ENCODE peak calls at places on chromosomes 12 and 14, in nine cellular contexts. One of them, this sample, is unnamed. For H3K27me3, the result is how much of the 10 kb centered on the place peaks cover.

GRCh38 chr14:101024686-101025085 is 121.2 kb upstream of the RTL1 start:
- DNase-seq in GM23338: no peak
- DNase-seq in dorsolateral prefrontal cortex: no peak
- DNase-seq in endothelial cell of umbilical vein: no peak
- DNase-seq in psoas muscle: no peak
- DNase-seq in RWPE2: peak
- DNase-seq in left lung: peak
- DNase-seq in foreskin keratinocyte: no peak
- DNase-seq in thoracic aorta: no peak
- DNase-seq in this sample: peak

GRCh38 chr12:13090054-13090453 is 13.4 kb downstream of the GSG1 start:
- DNase-seq in GM23338: no peak
- DNase-seq in dorsolateral prefrontal cortex: no peak
- DNase-seq in endothelial cell of umbilical vein: no peak
- DNase-seq in psoas muscle: no peak
- DNase-seq in RWPE2: no peak
- DNase-seq in left lung: no peak
- DNase-seq in foreskin keratinocyte: no peak
- DNase-seq in thoracic aorta: no peak
- DNase-seq in this sample: no peak

GRCh38 chr12:29717540-29718100 is 66.1 kb downstream of the TMTC1 start:
- DNase-seq in GM23338: no peak
- DNase-seq in dorsolateral prefrontal cortex: no peak
- DNase-seq in endothelial cell of umbilical vein: no peak
- DNase-seq in psoas muscle: no peak
- DNase-seq in RWPE2: no peak
- DNase-seq in left lung: no peak
- DNase-seq in foreskin keratinocyte: no peak
- DNase-seq in thoracic aorta: no peak
- DNase-seq in this sample: no peak

GRCh38 chr14:80607430-80608200 is 333.9 kb downstream of the CEP128 start:
- DNase-seq in GM23338: no peak
- DNase-seq in dorsolateral prefrontal cortex: no peak
- DNase-seq in endothelial cell of umbilical vein: no peak
- DNase-seq in psoas muscle: no peak
- DNase-seq in RWPE2: no peak
- DNase-seq in left lung: no peak
- DNase-seq in foreskin keratinocyte: no peak
- DNase-seq in thoracic aorta: no peak
- DNase-seq in this sample: no peak

GRCh38 chr12:129753596-129753995 is 150.2 kb downstream of the TMEM132D start:
- DNase-seq in GM23338: no peak
- DNase-seq in dorsolateral prefrontal cortex: no peak
- DNase-seq in endothelial cell of umbilical vein: no peak
- DNase-seq in psoas muscle: no peak
- DNase-seq in RWPE2: no peak
- DNase-seq in left lung: no peak
- DNase-seq in foreskin keratinocyte: no peak
- DNase-seq in thoracic aorta: no peak
- DNase-seq in this sample: no peak

GRCh38 chr12:20865873-20866272 is 55.4 kb downstream of the SLCO1B3 start:
- DNase-seq in GM23338: no peak
- DNase-seq in dorsolateral prefrontal cortex: no peak
- DNase-seq in endothelial cell of umbilical vein: peak
- DNase-seq in psoas muscle: no peak
- DNase-seq in RWPE2: no peak
- DNase-seq in left lung: no peak
- DNase-seq in foreskin keratinocyte: no peak
- DNase-seq in thoracic aorta: no peak
- DNase-seq in this sample: no peak

GRCh38 chr14:75236897-75237296 is 41.7 kb upstream of the FOS start:
- DNase-seq in GM23338: no peak
- DNase-seq in dorsolateral prefrontal cortex: peak
- DNase-seq in endothelial cell of umbilical vein: no peak
- DNase-seq in psoas muscle: no peak
- DNase-seq in RWPE2: no peak
- DNase-seq in left lung: no peak
- DNase-seq in foreskin keratinocyte: no peak
- DNase-seq in thoracic aorta: no peak
- DNase-seq in this sample: no peak

GRCh38 chr12:111202237-111202592 is 166.7 kb downstream of the PHETA1 start:
- DNase-seq in GM23338: no peak
- DNase-seq in dorsolateral prefrontal cortex: no peak
- DNase-seq in endothelial cell of umbilical vein: no peak
- DNase-seq in psoas muscle: no peak
- DNase-seq in RWPE2: no peak
- DNase-seq in left lung: no peak
- DNase-seq in foreskin keratinocyte: no peak
- DNase-seq in thoracic aorta: no peak
- DNase-seq in this sample: no peak

GRCh38 chr14:70663707-70664179 is 22.0 kb downstream of the TTC9 start:
- DNase-seq in GM23338: no peak
- DNase-seq in dorsolateral prefrontal cortex: no peak
- DNase-seq in endothelial cell of umbilical vein: no peak
- DNase-seq in psoas muscle: no peak
- DNase-seq in RWPE2: no peak
- DNase-seq in left lung: no peak
- DNase-seq in foreskin keratinocyte: no peak
- DNase-seq in thoracic aorta: no peak
- DNase-seq in this sample: no peak

GRCh38 chr14:104897286-104898194 is 27.1 kb upstream of the PLD4 start:
- DNase-seq in GM23338: no peak
- DNase-seq in dorsolateral prefrontal cortex: no peak
- DNase-seq in endothelial cell of umbilical vein: no peak
- DNase-seq in psoas muscle: peak
- DNase-seq in RWPE2: peak
- DNase-seq in left lung: peak
- DNase-seq in foreskin keratinocyte: no peak
- DNase-seq in thoracic aorta: no peak
- DNase-seq in this sample: peak

GRCh38 chr12:64610660-64611429 is 550 bp downstream of the RASSF3 start:
- DNase-seq in GM23338: peak
- DNase-seq in dorsolateral prefrontal cortex: peak
- DNase-seq in endothelial cell of umbilical vein: peak
- DNase-seq in psoas muscle: peak
- DNase-seq in RWPE2: peak
- DNase-seq in left lung: peak
- DNase-seq in foreskin keratinocyte: no peak
- DNase-seq in thoracic aorta: no peak
- DNase-seq in this sample: peak

GRCh38 chr12:50082644-50083043 is 2.5 kb upstream of the SMARCD1 start:
- DNase-seq in GM23338: no peak
- DNase-seq in dorsolateral prefrontal cortex: no peak
- DNase-seq in endothelial cell of umbilical vein: no peak
- DNase-seq in psoas muscle: no peak
- DNase-seq in RWPE2: no peak
- DNase-seq in left lung: no peak
- DNase-seq in foreskin keratinocyte: no peak
- DNase-seq in thoracic aorta: no peak
- DNase-seq in this sample: no peak

GRCh38 chr12:1171657-1172056 is 180.6 kb downstream of the ERC1 start:
- DNase-seq in GM23338: no peak
- DNase-seq in dorsolateral prefrontal cortex: peak
- DNase-seq in endothelial cell of umbilical vein: peak
- DNase-seq in psoas muscle: no peak
- DNase-seq in RWPE2: no peak
- DNase-seq in left lung: no peak
- DNase-seq in foreskin keratinocyte: no peak
- DNase-seq in thoracic aorta: no peak
- DNase-seq in this sample: no peak

GRCh38 chr12:23887055-23887835 is 62.2 kb downstream of the SOX5 start:
- DNase-seq in GM23338: no peak
- DNase-seq in dorsolateral prefrontal cortex: no peak
- DNase-seq in endothelial cell of umbilical vein: peak
- DNase-seq in psoas muscle: no peak
- DNase-seq in RWPE2: no peak
- DNase-seq in left lung: no peak
- DNase-seq in foreskin keratinocyte: no peak
- DNase-seq in thoracic aorta: no peak
- DNase-seq in this sample: no peak

DNA sequence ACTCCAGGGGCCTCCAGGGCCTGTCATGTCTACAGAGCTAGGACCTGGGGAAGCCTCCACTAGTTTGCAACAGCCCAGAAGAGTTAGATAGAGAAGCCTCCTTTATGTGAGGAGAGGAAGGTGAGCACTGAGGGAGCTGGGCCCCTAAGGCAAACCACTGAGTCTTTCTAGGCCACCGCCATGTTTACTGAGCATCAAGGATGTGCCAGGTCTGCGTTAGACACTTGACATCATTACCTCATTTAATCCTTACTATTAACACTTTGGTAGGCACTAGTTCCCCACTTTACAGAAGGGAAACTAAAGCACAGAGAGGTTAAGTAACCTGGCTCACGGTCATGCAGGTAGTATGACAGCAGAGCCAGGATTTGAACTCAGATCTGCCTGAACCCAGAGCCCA is 12.9 kb downstream of the CTDSP2 start:
- DNase-seq in GM23338: no peak
- DNase-seq in dorsolateral prefrontal cortex: no peak
- DNase-seq in endothelial cell of umbilical vein: no peak
- DNase-seq in psoas muscle: no peak
- DNase-seq in RWPE2: no peak
- DNase-seq in left lung: no peak
- DNase-seq in foreskin keratinocyte: no peak
- DNase-seq in thoracic aorta: no peak
- DNase-seq in this sample: no peak
- H3K27ac ChIP-seq in GM23338: peak
- H3K27ac ChIP-seq in dorsolateral prefrontal cortex: peak
- H3K27ac ChIP-seq in endothelial cell of umbilical vein: no peak
- H3K27ac ChIP-seq in psoas muscle: peak
- H3K27ac ChIP-seq in RWPE2: no peak
- H3K27ac ChIP-seq in left lung: peak
- H3K27ac ChIP-seq in foreskin keratinocyte: no peak
- H3K27ac ChIP-seq in thoracic aorta: peak
- H3K27ac ChIP-seq in this sample: peak

DNA sequence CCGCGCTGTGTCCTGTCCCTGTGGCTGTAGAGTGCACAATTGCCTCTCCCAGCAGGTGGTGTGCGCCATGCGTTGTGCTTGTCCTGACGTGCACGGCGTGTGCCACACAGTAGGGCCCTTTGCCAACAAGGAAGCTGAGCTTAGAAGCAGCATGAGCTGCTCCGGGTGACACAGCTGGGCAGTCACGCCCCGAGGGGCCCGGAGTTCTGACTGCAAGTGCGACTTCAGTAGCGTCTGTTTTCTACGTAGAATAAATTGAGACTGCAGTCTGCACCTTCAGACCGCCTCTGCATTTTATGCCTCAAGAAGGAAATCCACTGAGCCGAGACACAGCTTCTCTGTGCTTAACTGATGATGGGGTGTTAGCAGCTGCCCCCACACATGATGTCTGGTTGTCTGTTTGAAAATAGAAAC is 81.6 kb downstream of the ADGRD1 start:
- DNase-seq in GM23338: no peak
- DNase-seq in dorsolateral prefrontal cortex: no peak
- DNase-seq in endothelial cell of umbilical vein: no peak
- DNase-seq in psoas muscle: no peak
- DNase-seq in RWPE2: peak
- DNase-seq in left lung: no peak
- DNase-seq in foreskin keratinocyte: no peak
- DNase-seq in thoracic aorta: no peak
- DNase-seq in this sample: no peak
- TF ChIP-seq CTCF in GM23338: no peak
- TF ChIP-seq CTCF in dorsolateral prefrontal cortex: no peak
- TF ChIP-seq CTCF in endothelial cell of umbilical vein: no peak
- TF ChIP-seq CTCF in psoas muscle: no peak
- TF ChIP-seq CTCF in RWPE2: no peak
- TF ChIP-seq CTCF in left lung: no peak
- TF ChIP-seq CTCF in foreskin keratinocyte: no peak
- TF ChIP-seq CTCF in thoracic aorta: no peak
- TF ChIP-seq CTCF in this sample: no peak

GRCh38 chr12:16605666-16606116 is 271 bp downstream of the LMO3 start:
- DNase-seq in GM23338: peak
- DNase-seq in dorsolateral prefrontal cortex: no peak
- DNase-seq in endothelial cell of umbilical vein: peak
- DNase-seq in psoas muscle: no peak
- DNase-seq in RWPE2: no peak
- DNase-seq in left lung: no peak
- DNase-seq in foreskin keratinocyte: no peak
- DNase-seq in thoracic aorta: no peak
- DNase-seq in this sample: peak

GRCh38 chr12:16606117-16606200 is at the start of gene LMO3:
- DNase-seq in GM23338: no peak
- DNase-seq in dorsolateral prefrontal cortex: no peak
- DNase-seq in endothelial cell of umbilical vein: no peak
- DNase-seq in psoas muscle: no peak
- DNase-seq in RWPE2: no peak
- DNase-seq in left lung: no peak
- DNase-seq in foreskin keratinocyte: no peak
- DNase-seq in thoracic aorta: no peak
- DNase-seq in this sample: no peak

GRCh38 chr12:16603916-16604575 is 1.9 kb downstream of the LMO3 start:
- DNase-seq in GM23338: peak
- DNase-seq in dorsolateral prefrontal cortex: no peak
- DNase-seq in endothelial cell of umbilical vein: no peak
- DNase-seq in psoas muscle: no peak
- DNase-seq in RWPE2: no peak
- DNase-seq in left lung: no peak
- DNase-seq in foreskin keratinocyte: no peak
- DNase-seq in thoracic aorta: no peak
- DNase-seq in this sample: no peak

GRCh38 chr12:16603265-16603915 is 2.6 kb downstream of the LMO3 start:
- DNase-seq in GM23338: no peak
- DNase-seq in dorsolateral prefrontal cortex: no peak
- DNase-seq in endothelial cell of umbilical vein: no peak
- DNase-seq in psoas muscle: no peak
- DNase-seq in RWPE2: no peak
- DNase-seq in left lung: no peak
- DNase-seq in foreskin keratinocyte: no peak
- DNase-seq in thoracic aorta: no peak
- DNase-seq in this sample: no peak

DNA sequence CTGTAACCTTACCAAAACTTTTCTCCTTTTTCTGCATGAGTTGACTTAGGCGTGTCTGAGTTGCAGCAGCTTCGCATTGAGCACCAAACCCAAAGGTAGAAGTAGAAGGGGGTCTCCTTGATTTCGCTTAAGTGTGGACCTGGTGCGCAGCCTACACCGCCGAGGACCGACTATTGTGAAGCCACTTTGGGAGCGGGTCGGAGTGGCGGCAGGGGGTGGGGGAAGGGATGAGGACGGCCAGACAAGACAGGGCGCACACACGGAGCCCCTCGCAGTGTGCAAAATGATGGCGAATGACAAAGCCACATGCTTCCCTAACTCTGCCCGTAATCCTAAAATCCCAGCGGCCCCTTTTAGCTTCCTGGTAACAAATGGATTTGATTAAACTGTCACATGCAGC is 1.1 kb downstream of the LMO3 start:
- DNase-seq in GM23338: peak
- DNase-seq in dorsolateral prefrontal cortex: no peak
- DNase-seq in endothelial cell of umbilical vein: no peak
- DNase-seq in psoas muscle: no peak
- DNase-seq in RWPE2: no peak
- DNase-seq in left lung: no peak
- DNase-seq in foreskin keratinocyte: no peak
- DNase-seq in thoracic aorta: no peak
- DNase-seq in this sample: no peak
- H3K27me3 ChIP-seq in GM23338: half or more
- H3K27me3 ChIP-seq in dorsolateral prefrontal cortex: under half
- H3K27me3 ChIP-seq in endothelial cell of umbilical vein: under half
- H3K27me3 ChIP-seq in psoas muscle: under half
- H3K27me3 ChIP-seq in RWPE2: under half
- H3K27me3 ChIP-seq in left lung: half or more
- H3K27me3 ChIP-seq in foreskin keratinocyte: half or more
- H3K27me3 ChIP-seq in thoracic aorta: under half
- H3K27me3 ChIP-seq in this sample: under half

GRCh38 chr12:117052386-117053049 is 46.7 kb downstream of the TESC start:
- DNase-seq in GM23338: peak
- DNase-seq in dorsolateral prefrontal cortex: no peak
- DNase-seq in endothelial cell of umbilical vein: no peak
- DNase-seq in psoas muscle: no peak
- DNase-seq in RWPE2: no peak
- DNase-seq in left lung: no peak
- DNase-seq in foreskin keratinocyte: no peak
- DNase-seq in thoracic aorta: no peak
- DNase-seq in this sample: no peak
- H3K27ac ChIP-seq in GM23338: peak
- H3K27ac ChIP-seq in dorsolateral prefrontal cortex: no peak
- H3K27ac ChIP-seq in endothelial cell of umbilical vein: no peak
- H3K27ac ChIP-seq in psoas muscle: no peak
- H3K27ac ChIP-seq in RWPE2: no peak
- H3K27ac ChIP-seq in left lung: no peak
- H3K27ac ChIP-seq in foreskin keratinocyte: no peak
- H3K27ac ChIP-seq in thoracic aorta: no peak
- H3K27ac ChIP-seq in this sample: no peak

This sample was measured in suprapubic skin.